ENCODE peak calls at places on chromosome 3, in four cellular contexts. W, F, V and Z are unnamed samples.

GRCh38 chr3:86814918-86815655 is 175.9 kb downstream of the VGLL3 start:
- DNase-seq in W (no peak), F (no peak), V (no peak), Z (no peak)

GRCh38 chr3:187022403-187023029 is 92.2 kb downstream of the ST6GAL1 start:
- DNase-seq in W (no peak), F (no peak), V (no peak), Z (no peak)

GRCh38 chr3:177295116-177295515 is 97.8 kb upstream of the TBL1XR1 start:
- DNase-seq in W (no peak), F (no peak), V (no peak), Z (no peak)

GRCh38 chr3:155129396-155129795 is 49.3 kb downstream of the MME start:
- DNase-seq in W (no peak), F (no peak), V (no peak), Z (no peak)

GRCh38 chr3:86830566-86830965 is 160.4 kb downstream of the VGLL3 start:
- DNase-seq in W (no peak), F (no peak), V (no peak), Z (peak)

GRCh38 chr3:139199421-139200010 is 144.3 kb upstream of the MRPS22 start:
- DNase-seq in W (no peak), F (no peak), V (no peak), Z (no peak)

GRCh38 chr3:79297242-79297641 is 470.6 kb downstream of the ROBO1 start:
- DNase-seq in W (no peak), F (no peak), V (no peak), Z (peak)

GRCh38 chr3:103295974-103296570 is 861.3 kb downstream of the ZPLD1 start:
- DNase-seq in W (no peak), F (no peak), V (no peak), Z (peak)

GRCh38 chr3:31882895-31883294 is 98.2 kb downstream of the OSBPL10 start:
- DNase-seq in W (no peak), F (no peak), V (no peak), Z (peak)

GRCh38 chr3:44439499-44440295 is 37.8 kb downstream of the ZNF445 start:
- DNase-seq in W (no peak), F (peak), V (peak), Z (no peak)

GRCh38 chr3:161014997-161015749 is 90.0 kb downstream of the B3GALNT1 start:
- DNase-seq in W (no peak), F (no peak), V (no peak), Z (no peak)

GRCh38 chr3:22960326-22960984 is 242.7 kb upstream of the UBE2E2 start:
- DNase-seq in W (no peak), F (peak), V (peak), Z (peak)

GRCh38 chr3:60809857-60810256 is 441.4 kb downstream of the FHIT start:
- DNase-seq in W (no peak), F (no peak), V (no peak), Z (peak)

GRCh38 chr3:157127831-157128767 is 31.8 kb downstream of the CCNL1 start:
- DNase-seq in W (peak), F (peak), V (peak), Z (peak)

GRCh38 chr3:59885103-59885502 is 835.3 kb upstream of the CFAP20DC start:
- DNase-seq in W (no peak), F (no peak), V (no peak), Z (no peak)

GRCh38 chr3:156898296-156898880 is 72.2 kb downstream of the LEKR1 start:
- DNase-seq in W (no peak), F (no peak), V (no peak), Z (no peak)

GRCh38 chr3:73365756-73366397 is 258.9 kb downstream of the PDZRN3 start:
- DNase-seq in W (no peak), F (no peak), V (peak), Z (peak)

GRCh38 chr3:23264413-23264812 is 61.3 kb downstream of the UBE2E2 start:
- DNase-seq in W (no peak), F (no peak), V (no peak), Z (no peak)

GRCh38 chr3:118525096-118525495 is 509.6 kb downstream of the IGSF11 start:
- DNase-seq in W (no peak), F (no peak), V (no peak), Z (no peak)

GRCh38 chr3:38164136-38164965 is 986 bp upstream of the OXSR1 start:
- DNase-seq in W (no peak), F (no peak), V (peak), Z (no peak)
- TF ChIP-seq CTCF in W (no peak), F (no peak), V (no peak), Z (no peak)

DNA sequence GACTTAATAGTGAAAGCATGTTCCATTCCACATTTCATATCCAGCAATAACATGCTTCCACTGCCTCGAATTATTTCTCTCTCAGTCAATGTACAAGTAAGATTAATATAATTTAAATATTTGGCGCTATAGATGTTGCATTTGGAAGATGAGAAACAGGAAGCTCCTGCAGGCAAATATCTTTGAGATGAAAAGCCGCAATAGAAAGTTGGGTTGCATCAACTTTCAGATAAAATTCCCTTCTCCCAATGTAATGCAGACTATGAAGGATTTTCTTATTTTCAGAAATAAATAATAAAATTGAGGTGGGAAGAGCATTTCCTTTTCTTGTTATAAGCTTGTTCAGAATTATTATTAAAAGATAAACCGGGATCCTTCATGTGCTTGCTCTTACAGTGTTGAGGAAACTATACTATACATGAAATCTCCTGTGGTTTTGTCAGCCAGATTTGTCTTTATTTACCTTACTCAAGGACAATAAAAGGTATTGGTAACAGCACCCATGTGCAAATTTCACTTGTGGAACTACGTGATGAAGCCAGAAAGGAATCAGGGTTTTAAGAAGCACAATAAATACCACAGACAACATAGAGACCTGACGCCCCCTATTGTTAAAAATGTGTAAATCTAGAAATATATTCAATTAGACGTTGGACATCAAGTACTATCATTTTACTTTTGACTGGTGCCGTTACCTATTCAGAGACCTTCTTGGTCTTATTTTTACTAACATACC is 307.0 kb downstream of the ARPP21 start:
- DNase-seq in W (no peak), F (no peak), V (no peak), Z (peak)
- TF ChIP-seq CTCF in W (peak), F (peak), V (no peak), Z (peak)

DNA sequence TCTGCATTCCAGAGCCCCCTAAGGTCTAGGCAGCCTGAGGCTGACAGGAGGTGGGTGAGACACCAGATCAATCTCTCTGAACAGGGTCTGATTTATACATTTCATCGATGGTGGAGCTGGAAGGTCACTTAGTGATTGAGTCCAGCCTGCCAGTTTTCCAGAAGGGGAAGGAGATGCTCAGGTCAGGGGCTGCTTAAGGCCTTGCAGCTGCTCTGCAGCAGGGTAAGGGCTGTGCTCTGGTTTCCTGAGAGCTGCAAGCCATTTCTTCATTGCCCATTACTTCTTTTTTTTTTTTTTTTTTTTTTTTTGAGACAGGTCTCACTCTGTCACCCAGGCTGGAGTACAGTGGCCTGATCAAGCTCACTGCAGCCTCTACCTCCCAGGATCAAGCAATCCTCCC is 10.7 kb downstream of the TADA3 start:
- DNase-seq in W (no peak), F (no peak), V (peak), Z (no peak)
- TF ChIP-seq CTCF in W (no peak), F (no peak), V (no peak), Z (no peak)

GRCh38 chr3:93973160-93974126 is at the start of gene PROS1:
- DNase-seq in W (no peak), F (peak), V (peak), Z (peak)
- TF ChIP-seq CTCF in W (peak), F (no peak), V (no peak), Z (no peak)

GRCh38 chr3:47443611-47443995 is 32.1 kb downstream of the SCAP start:
- DNase-seq in W (no peak), F (no peak), V (no peak), Z (peak)

GRCh38 chr3:47441796-47442551 is 33.8 kb downstream of the SCAP start:
- DNase-seq in W (no peak), F (no peak), V (no peak), Z (no peak)

GRCh38 chr3:47436180-47436579 is 39.6 kb downstream of the SCAP start:
- DNase-seq in W (no peak), F (no peak), V (no peak), Z (no peak)

GRCh38 chr3:47444103-47444502 is 31.6 kb downstream of the SCAP start:
- DNase-seq in W (no peak), F (no peak), V (no peak), Z (peak)

GRCh38 chr3:47440131-47440530 is 35.6 kb downstream of the SCAP start:
- DNase-seq in W (no peak), F (no peak), V (no peak), Z (peak)
- TF ChIP-seq CTCF in W (peak), F (no peak), V (no peak), Z (no peak)

DNA sequence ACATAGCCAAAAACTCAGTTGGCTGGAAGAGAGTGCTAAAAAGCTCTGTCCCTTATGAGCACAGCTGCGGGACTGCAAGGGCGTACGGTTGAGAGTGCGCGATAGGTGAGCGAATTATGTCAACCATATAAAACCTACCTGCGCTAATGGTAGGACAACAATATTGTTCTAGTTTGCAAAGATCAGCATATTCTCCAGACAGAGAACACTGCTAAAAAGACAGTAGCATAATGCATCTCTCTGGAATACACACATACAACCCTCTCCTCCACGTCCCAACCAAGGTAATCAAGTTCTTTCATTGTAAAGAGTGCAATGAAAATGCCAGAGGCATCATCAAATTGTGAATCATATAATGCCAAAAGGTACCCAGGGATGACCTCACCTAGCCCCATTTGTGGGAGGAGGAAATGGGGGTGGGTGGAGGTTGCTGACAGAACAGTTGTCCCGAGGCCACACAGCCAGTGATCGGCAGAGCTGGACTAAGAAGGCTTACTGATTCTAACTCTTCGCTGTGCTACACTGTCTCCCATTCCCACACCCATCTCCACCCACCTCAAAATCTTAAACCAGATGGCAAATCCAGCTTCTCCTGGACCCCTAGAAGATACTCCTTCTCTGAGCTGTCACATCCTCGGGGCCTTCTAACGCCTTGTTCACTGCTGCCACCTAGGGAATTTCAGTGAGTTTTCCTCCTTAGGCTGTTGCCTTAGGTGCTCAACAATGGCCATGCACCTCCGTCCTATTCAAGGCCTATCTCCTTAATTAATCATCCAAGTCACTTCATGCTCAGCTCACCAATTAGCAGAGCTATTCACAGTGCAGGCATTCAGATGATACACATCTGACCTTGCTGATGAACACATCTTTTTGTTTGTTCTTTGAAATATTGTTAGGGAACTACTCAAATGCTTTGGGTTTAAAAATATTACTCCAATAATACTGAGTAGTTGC is 60.7 kb downstream of the RPL22L1 start:
- DNase-seq in W (peak), F (peak), V (no peak), Z (peak)
- TF ChIP-seq CTCF in W (peak), F (peak), V (no peak), Z (peak)

GRCh38 chr3:125059488-125060245 is 3.9 kb upstream of the HEG1 start:
- DNase-seq in W (no peak), F (no peak), V (no peak), Z (no peak)
- TF ChIP-seq CTCF in W (no peak), F (no peak), V (no peak), Z (no peak)

GRCh38 chr3:98099848-98100247 is 12.9 kb downstream of the OR5AC2 start:
- DNase-seq in W (no peak), F (no peak), V (no peak), Z (no peak)
- TF ChIP-seq CTCF in W (no peak), F (no peak), V (no peak), Z (no peak)

DNA sequence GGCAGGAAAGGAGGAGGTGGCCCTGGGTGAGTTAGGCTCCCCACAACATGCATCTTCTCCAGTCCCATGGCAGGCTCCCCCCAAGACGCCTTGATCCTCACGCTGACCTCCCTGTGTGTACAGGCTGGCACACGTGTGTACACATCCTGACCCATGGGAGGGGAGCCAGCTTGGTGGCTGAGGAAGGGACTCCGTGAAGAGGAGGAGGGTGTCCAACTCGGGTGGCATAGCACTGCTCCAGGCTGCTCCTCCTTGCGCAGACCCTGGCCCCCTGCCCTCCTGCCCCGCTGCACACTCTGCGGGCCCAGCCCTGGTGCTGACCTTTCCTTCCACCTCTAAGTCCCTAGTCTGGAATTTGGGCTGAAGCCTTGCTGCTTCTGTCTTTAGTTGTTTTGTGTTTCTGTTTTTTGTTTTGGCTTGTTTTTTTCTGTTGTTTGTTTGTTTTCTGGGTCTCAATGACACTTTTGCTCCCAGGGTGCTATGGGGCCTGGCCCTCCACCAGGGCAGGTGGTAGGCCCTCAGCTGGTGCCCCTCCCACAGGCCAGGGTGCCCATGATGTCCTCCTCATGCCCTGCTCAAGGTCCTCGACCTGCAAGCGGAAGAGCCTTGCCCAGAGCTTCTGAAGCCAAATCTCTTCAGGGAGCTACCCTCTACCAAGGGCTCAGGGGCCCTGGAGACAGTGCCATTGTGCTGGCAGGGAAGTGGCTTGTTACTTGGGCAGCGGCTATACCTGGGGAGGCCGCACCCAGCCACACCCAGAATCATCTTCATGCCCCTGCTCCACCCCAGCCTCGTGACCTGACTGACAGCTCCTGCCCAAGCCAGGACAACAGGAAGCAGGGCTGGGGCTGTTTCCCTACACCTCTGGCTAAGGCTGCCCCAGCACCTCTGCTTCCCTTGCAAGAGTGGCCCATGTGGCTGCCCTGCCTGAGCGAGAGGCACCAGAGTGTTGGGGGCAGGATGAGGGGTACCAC is 5.1 kb downstream of the EPHB3 start:
- DNase-seq in W (no peak), F (no peak), V (no peak), Z (peak)
- TF ChIP-seq CTCF in W (no peak), F (no peak), V (no peak), Z (no peak)